ENCODE peak calls at places on chromosomes 12 and 14, in four cellular contexts. T, R, I and G are unnamed samples.

GRCh38 chr14:54568821-54569591 is 2.1 kb downstream of the SAMD4A start:
- DNase-seq in R (no peak), T (no peak), I (peak), G (no peak)

GRCh38 chr12:65556676-65557424 is 267.4 kb upstream of the HMGA2 start:
- DNase-seq in T (no peak), I (peak), R (peak), G (peak)

GRCh38 chr14:91911474-91912032 is 35.9 kb downstream of the FBLN5 start:
- DNase-seq in I (peak), R (peak), T (no peak), G (peak)

GRCh38 chr12:4134434-4134762 is 139.2 kb upstream of the CCND2 start:
- DNase-seq in R (no peak), I (no peak), T (no peak), G (no peak)

GRCh38 chr12:98645572-98646067 is 530 bp downstream of the APAF1 start:
- DNase-seq in I (peak), R (no peak), T (no peak), G (no peak)

GRCh38 chr12:47053991-47054390 is 25.4 kb upstream of the PCED1B start:
- DNase-seq in T (no peak), R (no peak), I (no peak), G (no peak)

GRCh38 chr12:16573652-16574077 is 32.3 kb downstream of the LMO3 start:
- DNase-seq in I (peak), R (no peak), T (no peak), G (no peak)

GRCh38 chr14:101881426-101881825 is 82.9 kb upstream of the DYNC1H1 start:
- DNase-seq in R (no peak), I (no peak), T (no peak), G (no peak)

GRCh38 chr14:105470812-105471771 is 3.5 kb upstream of the CRIP2 start:
- DNase-seq in R (no peak), T (no peak), I (no peak), G (no peak)

GRCh38 chr12:31011336-31011735 is 62.3 kb upstream of the DDX11 start:
- DNase-seq in T (no peak), I (no peak), R (no peak), G (no peak)

GRCh38 chr12:121712462-121713256 is at the start of gene TMEM120B:
- DNase-seq in T (no peak), I (peak), R (peak), G (peak)

GRCh38 chr12:63889721-63890509 is 45.4 kb downstream of the SRGAP1 start:
- DNase-seq in R (no peak), T (no peak), I (peak), G (no peak)

GRCh38 chr12:10771132-10771733 is 31.2 kb downstream of the TAS2R7 start:
- DNase-seq in R (peak), T (peak), I (peak), G (no peak)

GRCh38 chr14:101518611-101519048 is 42.7 kb upstream of the DIO3 start:
- DNase-seq in R (no peak), I (peak), T (no peak), G (no peak)

DNA sequence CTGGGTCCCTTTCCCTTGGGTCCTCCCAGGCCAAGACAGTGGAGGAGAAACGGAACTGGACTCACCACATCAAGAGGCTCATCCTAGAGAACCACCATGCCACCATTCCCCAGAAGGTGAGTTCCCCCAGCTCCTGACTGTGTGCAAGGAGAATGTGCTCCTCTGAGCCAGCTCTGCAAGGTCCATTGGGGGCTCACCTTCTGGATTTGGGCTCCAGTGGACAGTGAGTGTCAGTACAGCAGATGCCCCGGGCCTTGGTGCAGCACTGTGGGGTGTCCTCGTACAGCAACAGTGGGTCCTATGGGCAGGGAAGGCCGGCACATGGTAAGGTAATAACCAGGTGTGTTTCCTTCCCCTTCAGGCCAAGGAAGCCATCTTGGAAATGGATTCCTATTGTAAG is 27.8 kb downstream of the PLEKHG3 start:
- DNase-seq in R (no peak), T (no peak), I (no peak), G (no peak)
- TF ChIP-seq CTCF in R (no peak), T (no peak), I (no peak), G (no peak)

DNA sequence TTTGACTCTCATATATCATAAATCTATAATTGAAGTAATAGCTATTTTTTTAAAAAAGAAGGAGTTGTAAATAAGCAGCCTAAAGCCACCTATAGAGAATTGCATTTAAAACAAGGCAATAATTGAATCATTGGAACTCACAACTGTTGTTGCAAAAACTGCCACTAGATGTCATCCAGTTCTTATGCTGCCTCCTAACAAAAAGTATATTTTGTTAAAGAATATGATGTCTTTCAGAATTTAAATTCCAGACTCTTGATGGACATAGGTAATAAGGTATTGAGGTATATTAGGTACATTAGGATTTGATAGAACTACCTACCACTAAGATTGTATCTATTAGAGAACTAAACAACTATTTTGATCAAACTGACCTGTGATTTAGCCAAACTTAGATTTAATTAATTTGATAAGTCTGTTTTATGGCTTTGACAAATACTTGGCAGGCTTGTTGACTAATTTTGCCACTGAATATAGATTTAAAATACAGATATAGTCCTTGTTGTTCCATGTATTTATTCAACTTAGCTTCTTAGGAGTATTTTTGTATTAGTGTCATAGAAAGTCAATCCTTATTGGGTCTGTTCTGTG is 401.4 kb downstream of the RPL10L start:
- DNase-seq in T (no peak), R (peak), I (peak), G (no peak)
- TF ChIP-seq CTCF in T (no peak), R (peak), I (peak), G (no peak)

GRCh38 chr12:113257564-113257963 is 36.3 kb downstream of the TPCN1 start:
- DNase-seq in T (no peak), R (no peak), I (no peak), G (no peak)
- TF ChIP-seq CTCF in T (no peak), R (no peak), I (no peak), G (no peak)

DNA sequence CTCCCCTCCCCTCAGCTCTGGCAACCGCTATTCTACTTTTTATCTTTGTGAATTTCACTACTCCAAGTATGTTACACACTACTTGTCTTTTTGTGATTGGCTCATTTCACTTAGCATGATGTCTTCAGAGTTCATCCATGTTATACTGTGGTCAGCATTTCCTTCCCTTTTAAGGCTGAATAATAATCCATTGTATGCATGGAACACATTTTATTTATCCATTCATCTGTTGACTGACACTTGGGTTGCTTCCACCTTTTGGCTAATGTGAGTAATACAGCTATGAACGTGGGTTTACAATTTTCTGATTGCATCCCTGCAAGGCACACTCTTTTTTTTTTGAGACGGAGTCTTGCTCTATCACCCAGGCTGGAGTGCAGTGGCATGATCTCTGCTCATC is 53.0 kb upstream of the FUT8 start:
- DNase-seq in T (no peak), R (no peak), I (peak), G (no peak)
- TF ChIP-seq CTCF in T (no peak), R (no peak), I (peak), G (no peak)

GRCh38 chr14:62667515-62667914 is 377.7 kb downstream of the KCNH5 start:
- DNase-seq in R (no peak), I (peak), T (no peak), G (no peak)
- TF ChIP-seq CTCF in R (no peak), I (peak), T (no peak), G (no peak)

GRCh38 chr14:24273422-24273998 is 2.1 kb upstream of the RABGGTA start:
- DNase-seq in R (no peak), T (no peak), I (peak), G (no peak)
- TF ChIP-seq CTCF in R (peak), T (no peak), I (peak), G (no peak)

GRCh38 chr14:57714487-57714899 is 151.4 kb downstream of the SLC35F4 start:
- DNase-seq in I (no peak), T (no peak), R (no peak), G (no peak)

GRCh38 chr14:57709909-57710308 is 156.0 kb downstream of the SLC35F4 start:
- DNase-seq in R (no peak), I (no peak), T (no peak), G (no peak)

GRCh38 chr14:57707219-57707618 is 158.7 kb downstream of the SLC35F4 start:
- DNase-seq in I (no peak), T (no peak), R (no peak), G (no peak)

GRCh38 chr14:57712698-57713097 is 153.2 kb downstream of the SLC35F4 start:
- DNase-seq in T (no peak), I (no peak), R (no peak), G (no peak)

GRCh38 chr14:57712101-57712500 is 153.8 kb downstream of the SLC35F4 start:
- DNase-seq in T (no peak), R (no peak), I (peak), G (no peak)
- TF ChIP-seq CTCF in T (no peak), R (no peak), I (no peak), G (no peak)

GRCh38 chr14:73720636-73721035 is 6.5 kb upstream of the PNMA1 start:
- DNase-seq in I (no peak), T (no peak), R (no peak), G (no peak)
- TF ChIP-seq CTCF in I (no peak), T (no peak), R (no peak), G (no peak)

GRCh38 chr14:22482085-22482694 is 106.8 kb downstream of the DAD1 start:
- DNase-seq in T (no peak), R (no peak), I (no peak), G (no peak)

GRCh38 chr14:22484638-22485037 is 104.4 kb downstream of the DAD1 start:
- DNase-seq in I (peak), R (no peak), T (peak), G (no peak)

GRCh38 chr14:22482782-22483553 is 106.1 kb downstream of the DAD1 start:
- DNase-seq in R (no peak), T (no peak), I (no peak), G (no peak)

GRCh38 chr14:22485178-22485577 is 103.8 kb downstream of the DAD1 start:
- DNase-seq in T (no peak), R (no peak), I (peak), G (no peak)

DNA sequence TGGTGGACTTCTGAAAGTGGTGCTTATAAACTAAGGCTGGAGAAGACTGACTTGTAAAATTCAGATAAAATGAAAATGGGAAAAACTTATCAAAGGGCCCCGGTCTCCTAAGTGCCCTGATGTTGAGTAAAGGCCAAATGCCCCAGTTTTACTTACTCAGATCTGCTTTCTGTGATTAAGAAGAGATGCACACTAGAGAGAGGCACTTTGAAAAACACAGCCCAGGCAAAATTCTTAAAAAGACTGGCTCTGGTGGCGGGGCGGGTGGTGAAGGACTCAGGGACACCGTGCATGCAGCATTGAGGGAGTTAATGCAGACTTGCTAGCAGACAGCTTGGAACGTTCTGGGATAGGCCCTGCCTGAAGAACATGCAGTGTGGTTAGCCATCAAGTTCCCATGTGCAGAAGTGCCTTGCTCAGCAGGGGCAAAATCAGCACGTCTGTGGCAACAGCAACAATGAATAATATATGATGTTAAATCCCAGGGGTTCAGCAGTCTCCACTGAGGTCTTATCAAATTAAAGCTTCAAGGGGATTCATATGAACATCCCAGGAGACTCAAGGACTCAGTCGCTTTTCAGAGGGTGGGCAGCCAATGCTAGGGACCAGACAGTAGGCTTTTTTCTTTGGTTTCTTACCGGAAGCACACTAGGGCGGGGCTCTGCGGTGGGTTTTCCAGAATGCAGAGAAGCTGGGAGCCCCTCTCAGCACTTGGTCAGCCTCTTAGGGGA is 105.0 kb downstream of the DAD1 start:
- DNase-seq in R (no peak), T (no peak), I (peak), G (no peak)
- TF ChIP-seq CTCF in R (no peak), T (no peak), I (no peak), G (no peak)

GRCh38 chr12:6949063-6949594 is 2.0 kb upstream of the PTPN6 start:
- DNase-seq in I (no peak), T (no peak), R (no peak), G (no peak)
- TF ChIP-seq CTCF in I (no peak), T (no peak), R (no peak), G (no peak)